ENCODE peak calls at places on chromosome 16, in ten cellular contexts. W, S, X, D, B, P, G, Y, I and L are unnamed samples.

GRCh38 chr16:46712911-46713310 is 23.5 kb downstream of the ORC6 start:
- DNase-seq in X (no peak), P (no peak), B (no peak), W (no peak), Y (no peak), S (no peak), I (no peak), G (no peak), D (no peak), L (no peak)

GRCh38 chr16:61721561-61721960 is 314.7 kb downstream of the CDH8 start:
- DNase-seq in X (no peak), G (no peak), S (no peak), P (no peak), I (no peak), D (no peak), W (no peak), B (no peak), Y (no peak), L (no peak)

GRCh38 chr16:88941933-88942909 is 34.8 kb downstream of the CBFA2T3 start:
- DNase-seq in W (no peak), G (peak), B (no peak), S (no peak), I (peak), X (no peak), P (no peak), D (peak), Y (peak), L (peak)

GRCh38 chr16:57100445-57100844 is 8.1 kb downstream of the CPNE2 start:
- DNase-seq in P (no peak), W (no peak), S (no peak), I (no peak), D (no peak), X (no peak), B (no peak), G (no peak), Y (no peak), L (no peak)

GRCh38 chr16:83701494-83701893 is 106.3 kb upstream of the HSBP1 start:
- DNase-seq in G (no peak), W (peak), Y (peak), P (peak), B (peak), D (peak), S (peak), I (peak), X (no peak), L (peak)

GRCh38 chr16:35795361-35796029 is 2336.1 kb downstream of the TP53TG3F start:
- DNase-seq in X (no peak), I (no peak), G (no peak), W (no peak), Y (no peak), B (peak), S (no peak), D (no peak), P (no peak), L (no peak)

GRCh38 chr16:75152635-75153034 is 4.3 kb downstream of the ZFP1 start:
- DNase-seq in D (no peak), G (no peak), X (no peak), W (no peak), Y (no peak), S (no peak), I (no peak), P (no peak), B (no peak), L (no peak)

GRCh38 chr16:82070656-82071369 is 35.8 kb downstream of the HSD17B2 start:
- DNase-seq in I (no peak), G (no peak), B (no peak), X (no peak), W (peak), P (peak), D (no peak), S (peak), Y (peak), L (no peak)

GRCh38 chr16:82867425-82867824 is 240.7 kb downstream of the CDH13 start:
- DNase-seq in B (no peak), D (no peak), I (no peak), W (peak), S (no peak), X (no peak), G (no peak), P (peak), Y (peak), L (no peak)

GRCh38 chr16:2511128-2511785 is 2.5 kb upstream of the ATP6V0C start:
- DNase-seq in S (peak), D (no peak), B (no peak), X (no peak), Y (peak), P (no peak), G (no peak), W (peak), I (peak), L (peak)

GRCh38 chr16:27402964-27403600 is 1.1 kb downstream of the IL21R start:
- DNase-seq in D (no peak), P (no peak), X (no peak), I (no peak), W (no peak), B (no peak), Y (no peak), S (no peak), G (no peak), L (no peak)

GRCh38 chr16:1354815-1355214 is 3.1 kb downstream of the GNPTG start:
- DNase-seq in S (no peak), Y (no peak), W (no peak), X (no peak), I (no peak), B (no peak), D (no peak), P (no peak), G (no peak), L (no peak)

GRCh38 chr16:88487920-88488842 is 35.1 kb downstream of the ZFPM1 start:
- DNase-seq in I (no peak), D (no peak), P (no peak), S (no peak), B (no peak), G (no peak), W (no peak), X (no peak), Y (no peak), L (peak)

GRCh38 chr16:66588981-66589713 is 9.9 kb downstream of the CMTM2 start:
- DNase-seq in D (no peak), B (peak), W (peak), S (peak), Y (peak), I (peak), X (peak), G (peak), P (peak), L (no peak)

GRCh38 chr16:69089091-69089912 is 16.2 kb upstream of the HAS3 start:
- DNase-seq in I (peak), G (no peak), P (no peak), Y (no peak), W (no peak), B (no peak), X (peak), S (peak), D (no peak), L (peak)

GRCh38 chr16:19175492-19176262 is 7.6 kb downstream of the SYT17 start:
- DNase-seq in D (no peak), I (no peak), W (peak), Y (peak), P (no peak), G (no peak), X (no peak), B (no peak), S (no peak), L (no peak)

GRCh38 chr16:48157794-48158193 is 2.0 kb upstream of the ABCC12 start:
- DNase-seq in W (no peak), D (no peak), S (no peak), P (no peak), Y (no peak), B (no peak), I (no peak), X (no peak), G (no peak), L (no peak)

GRCh38 chr16:2088192-2088631 is 40.4 kb downstream of the TSC2 start:
- DNase-seq in W (no peak), S (no peak), D (no peak), Y (no peak), X (no peak), P (no peak), B (no peak), I (no peak), G (no peak), L (no peak)

GRCh38 chr16:118857-119256 is 19.6 kb downstream of the NPRL3 start:
- DNase-seq in X (no peak), G (no peak), I (no peak), P (no peak), Y (no peak), B (no peak), W (no peak), S (no peak), D (no peak), L (no peak)

GRCh38 chr16:89444151-89444723 is 46.1 kb downstream of the ANKRD11 start:
- DNase-seq in W (no peak), B (no peak), Y (no peak), I (no peak), G (no peak), S (no peak), X (no peak), P (no peak), D (no peak), L (no peak)

GRCh38 chr16:14310519-14310991 is 239.4 kb downstream of the MRTFB start:
- DNase-seq in D (no peak), B (no peak), Y (peak), X (peak), I (peak), G (peak), P (no peak), W (peak), S (peak), L (no peak)

GRCh38 chr16:89613954-89614459 is 565 bp downstream of the DPEP1 start:
- DNase-seq in Y (no peak), I (no peak), W (no peak), G (no peak), X (no peak), P (no peak), D (no peak), S (no peak), B (no peak), L (no peak)

GRCh38 chr16:86823895-86824671 is 245.7 kb downstream of the FOXL1 start:
- DNase-seq in Y (peak), G (no peak), I (no peak), P (peak), S (peak), B (no peak), W (peak), X (no peak), D (no peak), L (no peak)

GRCh38 chr16:56102159-56102798 is 89.0 kb upstream of the GNAO1 start:
- DNase-seq in B (no peak), X (no peak), I (peak), S (no peak), P (no peak), Y (peak), D (no peak), G (no peak), W (no peak), L (peak)

GRCh38 chr16:48123104-48123788 is 32.5 kb downstream of the ABCC12 start:
- DNase-seq in X (peak), Y (peak), D (no peak), B (no peak), S (peak), G (peak), W (peak), I (no peak), P (peak), L (peak)

GRCh38 chr16:50313596-50314483 is 47.5 kb downstream of the ADCY7 start:
- DNase-seq in X (no peak), W (no peak), G (no peak), S (peak), D (no peak), B (no peak), P (no peak), Y (no peak), I (no peak), L (peak)

GRCh38 chr16:75750516-75750915 is 24.2 kb upstream of the CPHXL start:
- DNase-seq in G (no peak), I (no peak), S (no peak), W (no peak), Y (no peak), P (no peak), D (no peak), B (no peak), X (no peak), L (peak)

GRCh38 chr16:77435240-77435819 is 496 bp upstream of the ADAMTS18 start:
- DNase-seq in G (no peak), S (no peak), I (peak), D (peak), P (no peak), Y (no peak), W (no peak), B (no peak), X (no peak), L (no peak)

GRCh38 chr16:361872-362701 is 8.3 kb downstream of the MRPL28 start:
- DNase-seq in W (peak), Y (peak), B (peak), S (peak), P (peak), X (peak), I (peak), D (peak), G (peak), L (peak)

GRCh38 chr16:53087101-53087500 is 32.3 kb downstream of the CHD9 start:
- DNase-seq in B (no peak), Y (peak), P (no peak), S (peak), G (no peak), I (no peak), D (no peak), W (no peak), X (no peak), L (no peak)

GRCh38 chr16:53084736-53085538 is 30.1 kb downstream of the CHD9 start:
- DNase-seq in D (no peak), B (no peak), S (no peak), G (no peak), I (no peak), Y (peak), W (no peak), X (no peak), P (no peak), L (no peak)

GRCh38 chr16:53083123-53083522 is 28.3 kb downstream of the CHD9 start:
- DNase-seq in S (peak), Y (no peak), D (no peak), X (no peak), P (peak), B (no peak), W (no peak), G (no peak), I (no peak), L (no peak)

GRCh38 chr16:53084141-53084541 is 29.4 kb downstream of the CHD9 start:
- DNase-seq in I (no peak), G (no peak), X (no peak), W (no peak), B (no peak), Y (no peak), P (peak), S (no peak), D (no peak), L (no peak)

DNA sequence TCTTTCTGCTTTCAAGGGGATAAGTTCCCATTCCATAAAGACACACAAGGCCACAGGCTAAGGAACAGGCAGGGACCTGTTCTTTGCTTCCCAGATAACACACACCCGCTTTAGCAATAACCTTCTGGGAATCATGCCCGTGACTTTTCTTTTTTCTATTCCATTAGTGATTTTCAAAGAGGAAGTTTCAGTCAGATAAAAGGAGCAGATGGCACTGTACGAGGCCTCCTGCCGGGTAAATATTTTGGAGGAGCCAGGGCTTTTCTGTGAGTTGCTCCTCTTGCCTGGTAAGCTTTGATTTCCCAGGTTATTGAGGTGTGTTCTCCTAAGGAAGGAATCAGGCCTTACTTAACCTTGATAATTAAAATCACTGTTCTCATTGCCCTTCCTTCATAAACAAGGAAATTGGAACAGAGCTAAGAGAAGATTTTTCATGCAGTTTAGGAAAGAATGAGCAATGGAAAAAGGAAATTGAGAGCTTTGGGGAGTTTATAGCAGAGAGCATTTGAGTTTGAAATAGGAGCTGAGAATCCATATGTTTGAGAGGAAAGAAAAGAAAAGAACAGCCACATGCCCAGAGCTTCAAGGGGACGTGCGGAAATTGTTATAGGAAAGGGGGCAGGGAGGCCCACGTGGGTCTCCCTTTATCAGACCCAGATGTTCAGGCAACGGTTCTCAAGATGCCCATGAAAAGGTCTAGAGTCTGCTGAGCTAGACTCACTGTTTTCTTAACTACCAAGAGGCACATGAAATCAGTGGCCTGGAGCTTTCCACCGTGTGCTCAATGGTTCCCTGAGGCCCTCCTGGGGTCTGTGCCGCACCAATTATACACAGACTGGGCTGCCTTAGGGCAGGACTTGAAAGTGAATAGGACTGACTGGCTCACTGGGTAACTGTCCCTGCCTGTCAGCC is 31.0 kb downstream of the CHD9 start:
- DNase-seq in G (no peak), D (no peak), I (no peak), S (no peak), B (no peak), Y (peak), P (peak), W (no peak), X (no peak), L (peak)
- H3K27ac ChIP-seq in G (peak), D (no peak), I (no peak), S (peak), B (no peak), Y (peak), P (peak), W (no peak), X (no peak), L (peak)

GRCh38 chr16:79593074-79593531 is 7.4 kb downstream of the MAF start:
- DNase-seq in Y (peak), B (no peak), S (no peak), D (no peak), I (no peak), W (peak), X (no peak), P (no peak), G (no peak), L (no peak)
- H3K4me2 ChIP-seq in Y (peak), B (no peak), S (no peak), D (no peak), I (no peak), W (no peak), X (no peak), P (no peak), G (no peak), L (peak)

GRCh38 chr16:78608305-78608776 is 508.9 kb downstream of the WWOX start:
- DNase-seq in B (no peak), I (no peak), Y (no peak), G (no peak), W (peak), X (no peak), S (no peak), D (no peak), P (no peak), L (no peak)
- H3K4me3 ChIP-seq in B (no peak), I (no peak), Y (no peak), G (no peak), W (no peak), X (no peak), S (no peak), D (no peak), P (no peak), L (no peak)

DNA sequence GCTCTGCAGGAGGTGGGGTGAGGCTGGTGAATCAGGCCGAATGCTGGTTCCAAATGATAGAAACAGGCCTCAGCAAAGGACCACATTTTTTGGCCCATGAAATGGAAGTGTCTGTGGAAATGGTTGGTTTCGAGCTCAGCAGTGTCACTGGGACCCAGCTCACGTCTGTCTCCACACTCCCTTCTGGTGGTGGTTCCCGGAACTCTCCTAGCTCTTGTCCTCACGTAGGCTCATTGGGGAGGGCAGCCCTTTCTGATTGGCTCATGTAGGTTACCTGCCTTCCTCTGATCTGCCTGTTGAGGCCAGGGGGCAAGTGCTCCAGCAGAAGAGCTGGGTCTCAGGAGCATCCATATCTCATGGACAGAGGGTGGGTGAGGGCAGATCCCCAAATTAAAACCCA is 4.0 kb downstream of the ALG1 start:
- DNase-seq in D (no peak), G (no peak), I (peak), W (no peak), B (no peak), Y (no peak), X (no peak), P (no peak), S (no peak), L (no peak)
- H3K27ac ChIP-seq in D (no peak), G (no peak), I (no peak), W (no peak), B (no peak), Y (no peak), X (no peak), P (no peak), S (no peak), L (no peak)

DNA sequence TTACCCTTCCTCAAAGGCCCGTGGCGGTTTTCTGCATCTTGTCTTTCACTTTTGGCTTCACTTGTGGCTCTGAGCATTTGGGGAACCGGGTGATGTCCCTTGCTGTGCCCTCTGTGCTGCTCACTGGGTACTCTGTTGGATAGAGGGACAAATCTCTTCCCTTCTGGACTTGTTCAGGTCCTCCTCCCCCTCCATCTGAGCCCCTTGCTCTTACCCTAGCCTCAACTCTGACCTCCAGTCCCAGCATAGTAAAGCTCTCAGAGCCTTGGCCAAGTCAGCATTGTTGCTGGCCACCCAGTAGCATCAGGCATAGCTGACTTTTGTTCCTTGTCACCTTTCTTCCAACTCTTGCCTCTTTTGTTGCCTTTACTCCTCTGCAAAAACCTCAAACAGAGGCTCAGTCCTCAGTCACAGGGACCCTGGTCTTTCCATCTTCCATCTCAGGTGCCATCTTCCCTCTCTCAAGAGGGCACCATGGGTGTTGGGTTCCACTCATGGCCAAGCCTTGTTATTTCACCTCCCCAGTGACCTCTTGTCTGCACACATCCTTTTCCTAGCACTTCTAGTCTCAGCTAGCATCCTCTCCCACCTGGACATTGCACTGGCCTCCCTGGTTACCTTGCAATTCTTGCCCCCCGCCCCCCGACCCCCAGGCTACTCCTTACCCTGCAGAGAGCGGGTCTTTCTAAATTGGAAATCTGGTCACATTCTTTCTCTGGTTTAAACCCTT is 391 bp upstream of the PSMB10 start:
- DNase-seq in P (peak), W (no peak), S (no peak), Y (no peak), I (no peak), X (peak), G (peak), B (peak), D (no peak), L (no peak)
- H3K4me2 ChIP-seq in P (peak), W (peak), S (peak), Y (peak), I (peak), X (peak), G (peak), B (peak), D (peak), L (peak)